ENCODE peak calls at places on chromosomes 16 and 17, in eight cellular contexts. V is activated naive CD8-positive, alpha-beta T cell treated with anti-CD3 and anti-CD28 coated beads, Interleukin-2, amount 50 U/mL, for 24 hours; C is upper lobe of left lung; B is activated T-cell treated with anti-CD3 and anti-CD28 coated beads, Interleukin-2, amount 50 U/mL, for 4 hours; J is RWPE2; X is aorta; K is effector memory CD8-positive, alpha-beta T cell; W is stimulated activated naive CD8-positive, alpha-beta T cell treated with anti-CD3 and anti-CD28 coated beads, Interleukin-15, amount 100 ng/mL, for 72 hours. H is an unnamed sample.

GRCh38 chr17:80030730-80031410 is 4.8 kb downstream of the TBC1D16 start:
- ATAC-seq in X (no peak), C (no peak), W (no peak), K (no peak), V (no peak), B (no peak), J (peak; percentile 13), H (no peak)

GRCh38 chr17:6085812-6086211 is 15.6 kb downstream of the WSCD1 start:
- ATAC-seq in B (no peak), J (no peak), K (no peak), V (no peak), X (no peak), W (no peak), C (no peak), H (no peak)

GRCh38 chr16:57172891-57173290 is 12.9 kb downstream of the PSME3IP1 start:
- ATAC-seq in V (no peak), J (no peak), K (no peak), C (no peak), X (no peak), W (no peak), B (no peak), H (no peak)

GRCh38 chr17:57420674-57421392 is 164.5 kb downstream of the MSI2 start:
- ATAC-seq in V (no peak), K (no peak), B (no peak), C (no peak), J (no peak), W (no peak), X (no peak), H (no peak)

GRCh38 chr17:63641678-63642077 is 19.5 kb downstream of the MAP3K3 start:
- ATAC-seq in K (peak; percentile 31), C (peak; percentile 91), V (no peak), J (no peak), X (peak; percentile 66), W (no peak), B (no peak), H (no peak)

GRCh38 chr16:10683160-10683559 is 11.6 kb downstream of the TEKT5 start:
- ATAC-seq in J (peak; percentile 31), V (no peak), K (no peak), X (no peak), B (no peak), W (no peak), C (no peak), H (no peak)

GRCh38 chr17:79008666-79009387 is 737 bp downstream of the CANT1 start:
- ATAC-seq in K (no peak), V (peak; percentile 17), C (peak; percentile 2), B (no peak), J (no peak), X (peak; percentile 21), W (peak; percentile 27), H (peak; percentile 12)

GRCh38 chr17:75069783-75070182 is 18.0 kb upstream of the SLC16A5 start:
- ATAC-seq in W (no peak), J (peak; percentile 75), X (no peak), B (no peak), K (no peak), C (no peak), V (no peak), H (no peak)

GRCh38 chr17:21287703-21288449 is 3.4 kb downstream of the MAP2K3 start:
- ATAC-seq in W (peak; percentile 79), V (peak; percentile 69), X (peak; percentile 76), K (peak; percentile 74), J (peak; percentile 51), C (peak; percentile 73), B (peak; percentile 70), H (peak; percentile 71)

GRCh38 chr17:7914771-7915610 is 1.1 kb downstream of the RNF227 start:
- ATAC-seq in K (peak; percentile 40), B (no peak), J (peak; percentile 43), W (no peak), V (no peak), C (peak; percentile 32), X (peak; percentile 61), H (peak; percentile 57)

GRCh38 chr17:19857640-19858039 is 10.1 kb downstream of the ULK2 start:
- ATAC-seq in X (no peak), B (no peak), V (no peak), K (no peak), C (no peak), W (no peak), J (no peak), H (no peak)

GRCh38 chr17:68377771-68378201 is 79.5 kb downstream of the WIPI1 start:
- ATAC-seq in W (no peak), J (no peak), X (no peak), V (no peak), K (no peak), B (no peak), C (peak; percentile 0), H (no peak)

GRCh38 chr17:44786551-44787081 is 27.8 kb downstream of the ADAM11 start:
- ATAC-seq in K (no peak), V (no peak), X (peak; percentile 33), C (peak; percentile 24), B (no peak), J (no peak), W (no peak), H (no peak)

GRCh38 chr17:62950067-62950466 is 16.0 kb upstream of the TANC2 start:
- ATAC-seq in J (peak; percentile 88), W (no peak), X (peak; percentile 85), B (no peak), C (peak; percentile 32), V (no peak), K (no peak), H (no peak)

GRCh38 chr17:68441064-68441770 is 16.1 kb downstream of the WIPI1 start:
- ATAC-seq in J (no peak), V (no peak), C (peak; percentile 38), X (no peak), W (no peak), B (no peak), K (no peak), H (no peak)

GRCh38 chr16:89764711-89765201 is 43.4 kb downstream of the ZNF276 start:
- ATAC-seq in V (peak; percentile 68), C (peak; percentile 77), J (no peak), K (peak; percentile 77), W (peak; percentile 92), B (peak; percentile 44), X (peak; percentile 44), H (peak; percentile 91)

GRCh38 chr17:79804856-79805696 is 8.2 kb upstream of the CBX8 start:
- ATAC-seq in B (peak; percentile 8), X (no peak), K (no peak), W (peak; percentile 34), C (no peak), V (peak; percentile 6), J (no peak), H (peak; percentile 34)